ENCODE peak calls at places on chromosomes 4 and X, in nine cellular contexts. F, K, Y, B, S, N, D, I and O are unnamed samples.

GRCh38 chrX:134171661-134172587 is 65.1 kb upstream of the CCDC160 start:
- DNase-seq in F (peak; percentile 33), K (peak; percentile 27), Y (no peak), B (no peak), S (peak; percentile 0), N (peak; percentile 22), D (no peak), I (no peak), O (peak; percentile 21)

GRCh38 chr4:24179201-24179840 is 289.5 kb upstream of the PPARGC1A start:
- DNase-seq in F (no peak), K (no peak), Y (no peak), B (no peak), S (no peak), N (no peak), D (no peak), I (no peak), O (no peak)

GRCh38 chr4:140090215-140090731 is 63.7 kb downstream of the MAML3 start:
- DNase-seq in F (no peak), K (no peak), Y (peak; percentile 42), B (no peak), S (no peak), N (peak; percentile 34), D (no peak), I (peak; percentile 58), O (no peak)

GRCh38 chr4:169410839-169411770 is 140.3 kb upstream of the SH3RF1 start:
- DNase-seq in F (peak; percentile 18), K (peak; percentile 56), Y (peak; percentile 14), B (peak; percentile 6), S (no peak), N (peak; percentile 54), D (peak; percentile 57), I (no peak), O (no peak)

GRCh38 chr4:74474345-74475099 is 29.6 kb downstream of the AREG start:
- DNase-seq in F (no peak), K (no peak), Y (no peak), B (no peak), S (no peak), N (peak; percentile 9), D (no peak), I (no peak), O (no peak)

GRCh38 chr4:34371676-34372075 is 1872.6 kb downstream of the ARAP2 start:
- DNase-seq in F (no peak), K (no peak), Y (no peak), B (no peak), S (no peak), N (peak; percentile 34), D (no peak), I (no peak), O (no peak)

GRCh38 chr4:65383589-65384305 is 286.5 kb downstream of the EPHA5 start:
- DNase-seq in F (no peak), K (no peak), Y (no peak), B (no peak), S (peak; percentile 57), N (peak; percentile 4), D (no peak), I (peak; percentile 0), O (no peak)

GRCh38 chrX:115553171-115553570 is 7.8 kb upstream of the PLS3 start:
- DNase-seq in F (no peak), K (no peak), Y (no peak), B (no peak), S (no peak), N (no peak), D (no peak), I (no peak), O (no peak)

GRCh38 chr4:124067031-124067430 is 645.5 kb downstream of the ANKRD50 start:
- DNase-seq in F (no peak), K (no peak), Y (no peak), B (no peak), S (no peak), N (no peak), D (no peak), I (no peak), O (no peak)

GRCh38 chr4:51843309-51844156 is 580 bp downstream of the DCUN1D4 start:
- DNase-seq in F (peak; percentile 58), K (peak; percentile 56), Y (no peak), B (peak; percentile 13), S (peak; percentile 64), N (peak; percentile 76), D (no peak), I (peak; percentile 30), O (no peak)

GRCh38 chrX:34559325-34559724 is 97.8 kb downstream of the TMEM47 start:
- DNase-seq in F (peak; percentile 52), K (no peak), Y (no peak), B (no peak), S (peak; percentile 1), N (peak; percentile 4), D (no peak), I (no peak), O (no peak)

GRCh38 chrX:20517565-20517964 is 250.9 kb upstream of the RPS6KA3 start:
- DNase-seq in F (no peak), K (no peak), Y (no peak), B (no peak), S (no peak), N (peak; percentile 33), D (no peak), I (no peak), O (no peak)

GRCh38 chr4:158253350-158253980 is 43.2 kb downstream of the TMEM144 start:
- DNase-seq in F (peak; percentile 21), K (peak; percentile 66), Y (peak; percentile 9), B (no peak), S (peak; percentile 56), N (peak; percentile 75), D (peak; percentile 65), I (peak; percentile 13), O (peak; percentile 17)

GRCh38 chrX:118423558-118423957 is 72.1 kb upstream of the DOCK11 start:
- DNase-seq in F (no peak), K (no peak), Y (no peak), B (no peak), S (no peak), N (no peak), D (no peak), I (no peak), O (no peak)

DNA sequence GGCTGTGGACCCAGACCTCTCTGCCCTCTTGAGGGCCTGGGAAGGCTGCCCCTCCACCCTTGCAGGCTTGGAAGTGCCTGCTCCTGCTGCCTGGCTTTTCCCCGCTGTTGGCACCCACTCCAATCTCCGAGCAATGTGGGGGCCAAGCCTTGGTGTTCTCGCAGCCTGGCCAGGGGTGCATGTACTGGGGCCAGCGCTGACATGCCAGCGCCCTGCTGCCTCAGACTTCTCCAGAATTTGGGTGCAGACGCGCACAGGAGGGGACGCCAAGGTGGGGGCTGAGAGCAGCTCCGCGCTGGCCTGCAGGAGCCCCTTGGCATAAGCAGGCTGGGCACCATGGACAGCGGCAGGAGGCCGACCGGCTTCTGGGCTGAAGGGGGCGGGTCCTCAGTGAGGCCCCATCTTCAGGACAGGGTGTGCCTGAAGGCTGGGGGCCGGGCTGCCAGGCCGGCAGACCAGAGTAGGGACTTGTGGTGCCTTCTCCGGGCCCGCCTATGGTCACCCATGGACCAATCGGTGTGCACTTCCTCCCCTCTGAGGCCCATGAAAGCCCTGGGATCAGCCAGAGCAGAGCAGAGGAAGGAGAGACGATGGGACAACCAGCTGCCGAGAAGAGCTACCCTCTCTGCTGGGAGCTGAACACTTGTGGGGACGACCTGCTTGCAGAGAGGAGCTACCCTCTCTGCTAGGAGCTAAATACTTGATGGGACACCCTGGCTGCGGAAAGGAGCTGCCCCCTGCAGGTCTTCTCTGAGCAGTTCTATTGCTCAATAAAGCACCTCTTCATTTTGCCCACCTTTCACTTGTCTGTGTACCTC is 118.3 kb downstream of the DNAAF6 start:
- DNase-seq in F (peak; percentile 81), K (peak; percentile 76), Y (no peak), B (no peak), S (peak; percentile 12), N (peak; percentile 50), D (peak; percentile 14), I (peak; percentile 8), O (peak; percentile 80)
- TF ChIP-seq CTCF in F (no peak), K (no peak), Y (peak; percentile 35), B (no peak), S (no peak), N (peak; percentile 27), D (peak; percentile 41), I (peak; percentile 47), O (peak; percentile 38)

GRCh38 chr4:56671860-56672259 is 9.2 kb downstream of the HOPX start:
- DNase-seq in F (no peak), K (no peak), Y (no peak), B (no peak), S (peak; percentile 13), N (peak; percentile 50), D (no peak), I (no peak), O (no peak)

GRCh38 chr4:56662782-56663468 is 18.2 kb downstream of the HOPX start:
- DNase-seq in F (no peak), K (no peak), Y (no peak), B (no peak), S (no peak), N (no peak), D (no peak), I (no peak), O (no peak)

GRCh38 chr4:56666279-56666678 is 14.8 kb downstream of the HOPX start:
- DNase-seq in F (no peak), K (no peak), Y (no peak), B (no peak), S (no peak), N (no peak), D (no peak), I (no peak), O (no peak)

GRCh38 chr4:56671373-56671772 is 9.7 kb downstream of the HOPX start:
- DNase-seq in F (no peak), K (no peak), Y (no peak), B (no peak), S (no peak), N (no peak), D (no peak), I (no peak), O (no peak)

GRCh38 chr4:56668267-56668666 is 12.8 kb downstream of the HOPX start:
- DNase-seq in F (peak; percentile 26), K (no peak), Y (no peak), B (no peak), S (peak; percentile 30), N (peak; percentile 31), D (peak; percentile 56), I (no peak), O (no peak)
- TF ChIP-seq CTCF in F (peak; percentile 34), K (peak; percentile 26), Y (no peak), B (no peak), S (no peak), N (peak; percentile 38), D (peak; percentile 80), I (no peak), O (peak; percentile 49)

DNA sequence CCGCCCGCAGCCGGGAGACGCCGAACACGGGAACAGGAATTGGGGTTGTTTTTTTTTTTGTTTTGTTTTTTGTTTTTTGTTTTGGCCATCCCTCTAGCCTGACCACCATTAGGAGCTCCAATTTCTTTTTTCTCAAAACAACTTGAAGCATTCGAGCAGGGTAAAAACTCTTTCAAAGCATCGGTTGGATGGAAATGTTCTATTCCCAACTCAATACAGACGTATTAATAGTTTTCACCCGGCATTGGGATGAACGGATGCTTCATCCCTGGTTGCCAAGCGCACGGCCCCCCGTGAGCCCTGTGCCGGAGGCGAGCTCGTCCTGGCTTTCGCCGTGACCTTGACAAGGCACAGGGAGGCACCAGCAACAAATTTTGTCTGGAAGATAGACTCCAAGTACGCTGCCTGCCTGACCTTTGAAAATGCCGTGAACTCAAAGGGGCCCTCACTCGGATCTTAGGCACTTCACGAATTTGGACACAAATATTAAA is 352 bp upstream of the MAP3K15 start:
- DNase-seq in F (peak; percentile 12), K (no peak), Y (no peak), B (no peak), S (no peak), N (no peak), D (no peak), I (peak; percentile 14), O (no peak)
- TF ChIP-seq CTCF in F (no peak), K (peak; percentile 52), Y (no peak), B (no peak), S (no peak), N (no peak), D (no peak), I (no peak), O (peak; percentile 57)

GRCh38 chr4:86878640-86879039 is 13.6 kb downstream of the C4orf36 start:
- DNase-seq in F (no peak), K (no peak), Y (no peak), B (no peak), S (no peak), N (no peak), D (no peak), I (no peak), O (no peak)
- TF ChIP-seq CTCF in F (peak; percentile 17), K (peak; percentile 32), Y (no peak), B (no peak), S (no peak), N (no peak), D (no peak), I (no peak), O (peak; percentile 19)